ENCODE peak calls at places on chromosomes 1 and 21, in nine cellular contexts. L is fibroblast of lung, Q is A673, S is kidney, Y is heart right ventricle, P is A549, W is pancreas, O is astrocyte of the cerebellum, K is keratinocyte. H is an unnamed sample.

GRCh38 chr1:161987872-161988271 is 35.8 kb downstream of the OLFML2B start:
- DNase-seq in Y (no peak), O (no peak), P (no peak), L (no peak), K (no peak), Q (no peak), S (no peak), W (no peak), H (no peak)

GRCh38 chr1:32716312-32717126 is 13.9 kb upstream of the SYNC start:
- DNase-seq in P (peak; percentile 65), K (peak; percentile 78), Y (peak; percentile 57), O (no peak), L (no peak), Q (peak; percentile 58), S (peak; percentile 97), W (peak; percentile 99), H (no peak)

GRCh38 chr1:236392182-236392581 is 1.9 kb upstream of the EDARADD start:
- DNase-seq in L (no peak), K (no peak), Y (no peak), Q (no peak), P (no peak), O (no peak), W (no peak), S (no peak), H (no peak)

GRCh38 chr1:53541761-53542550 is 82.8 kb downstream of the DMRTB1 start:
- DNase-seq in W (no peak), O (peak; percentile 47), Q (no peak), S (peak; percentile 91), K (no peak), L (peak; percentile 91), P (peak; percentile 76), Y (peak; percentile 1), H (peak; percentile 61)

GRCh38 chr1:158396646-158397045 is 2.6 kb downstream of the OR10T2 start:
- DNase-seq in S (no peak), Y (no peak), P (no peak), Q (no peak), O (no peak), K (no peak), L (no peak), W (no peak), H (no peak)

GRCh38 chr1:31101147-31101502 is 35.6 kb upstream of the PUM1 start:
- DNase-seq in K (no peak), Q (no peak), S (no peak), P (no peak), O (peak; percentile 76), L (peak; percentile 82), Y (no peak), W (no peak), H (peak; percentile 80)

GRCh38 chr1:39086386-39087108 is 60.4 kb downstream of the NDUFS5 start:
- DNase-seq in O (no peak), S (no peak), K (no peak), P (no peak), Y (no peak), L (peak; percentile 64), W (no peak), Q (peak; percentile 54), H (no peak)

GRCh38 chr1:11335417-11336070 is 62.5 kb downstream of the UBIAD1 start:
- DNase-seq in P (no peak), Q (no peak), Y (no peak), W (no peak), O (no peak), L (no peak), S (no peak), K (no peak), H (no peak)

GRCh38 chr1:212566522-212567479 is 41.8 kb upstream of the ATF3 start:
- DNase-seq in Q (peak; percentile 87), L (peak; percentile 83), P (peak; percentile 72), O (peak; percentile 77), S (no peak), K (no peak), Y (no peak), W (peak; percentile 54), H (peak; percentile 64)

GRCh38 chr1:60861949-60862346 is 220.4 kb upstream of the NFIA start:
- DNase-seq in L (no peak), S (no peak), K (no peak), W (no peak), Y (no peak), Q (no peak), O (no peak), P (no peak), H (no peak)

GRCh38 chr1:202599669-202600431 is 110.4 kb downstream of the SYT2 start:
- DNase-seq in O (peak; percentile 61), K (peak; percentile 53), W (no peak), Q (peak; percentile 84), L (peak; percentile 78), P (peak; percentile 82), Y (peak; percentile 57), S (peak; percentile 87), H (peak; percentile 89)

GRCh38 chr1:165075725-165076370 is 280.7 kb downstream of the LMX1A start:
- DNase-seq in S (no peak), P (peak; percentile 24), K (no peak), Y (no peak), W (no peak), Q (peak; percentile 74), O (no peak), L (peak; percentile 10), H (peak; percentile 39)

GRCh38 chr21:35212393-35213127 is 163.5 kb upstream of the RUNX1 start:
- DNase-seq in Q (no peak), O (no peak), S (no peak), P (no peak), Y (no peak), W (no peak), K (no peak), L (peak; percentile 86), H (peak; percentile 71)

GRCh38 chr1:237763137-237763536 is 127.6 kb downstream of the ZP4 start:
- DNase-seq in Y (no peak), O (no peak), K (no peak), P (no peak), Q (no peak), L (no peak), W (no peak), S (no peak), H (no peak)

GRCh38 chr1:235095938-235096562 is 32.6 kb downstream of the TOMM20 start:
- DNase-seq in S (no peak), W (no peak), O (no peak), Q (no peak), P (no peak), K (no peak), L (no peak), Y (no peak), H (no peak)

GRCh38 chr1:185439727-185440415 is 122.8 kb upstream of the IVNS1ABP start:
- DNase-seq in L (peak; percentile 81), O (no peak), W (no peak), P (peak; percentile 35), Q (peak; percentile 14), S (no peak), K (peak; percentile 71), Y (no peak), H (peak; percentile 84)

GRCh38 chr1:230643887-230644286 is 1.6 kb downstream of the COG2 start:
- DNase-seq in O (no peak), L (peak; percentile 55), Q (no peak), S (no peak), K (no peak), P (peak; percentile 7), W (no peak), Y (no peak), H (peak; percentile 53)

GRCh38 chr1:151756291-151756690 is 7.0 kb downstream of the MRPL9 start:
- DNase-seq in L (peak; percentile 31), Y (no peak), W (no peak), K (no peak), O (no peak), P (no peak), Q (no peak), S (no peak), H (peak; percentile 55)

GRCh38 chr1:224113005-224113404 is 906 bp upstream of the FBXO28 start:
- DNase-seq in P (no peak), L (no peak), W (no peak), Q (no peak), K (no peak), O (no peak), Y (no peak), S (no peak), H (no peak)
- H3K4me3 ChIP-seq in P (no peak overlapping the region), L (no peak overlapping the region), W (no peak overlapping the region), Q (no peak overlapping the region), K (no peak overlapping the region), O (no peak overlapping the region), Y (no peak overlapping the region), S (no peak overlapping the region), H (no peak overlapping the region)

GRCh38 chr1:200351826-200352549 is 57.8 kb downstream of the ZNF281 start:
- DNase-seq in K (no peak), P (no peak), S (no peak), Y (no peak), Q (no peak), O (peak; percentile 93), W (no peak), L (peak; percentile 99), H (peak; percentile 96)
- TF ChIP-seq CTCF in K (no peak), P (no peak), S (no peak), Y (no peak), Q (no peak), O (peak; percentile 19), W (no peak), L (no peak), H (peak; percentile 16)

DNA sequence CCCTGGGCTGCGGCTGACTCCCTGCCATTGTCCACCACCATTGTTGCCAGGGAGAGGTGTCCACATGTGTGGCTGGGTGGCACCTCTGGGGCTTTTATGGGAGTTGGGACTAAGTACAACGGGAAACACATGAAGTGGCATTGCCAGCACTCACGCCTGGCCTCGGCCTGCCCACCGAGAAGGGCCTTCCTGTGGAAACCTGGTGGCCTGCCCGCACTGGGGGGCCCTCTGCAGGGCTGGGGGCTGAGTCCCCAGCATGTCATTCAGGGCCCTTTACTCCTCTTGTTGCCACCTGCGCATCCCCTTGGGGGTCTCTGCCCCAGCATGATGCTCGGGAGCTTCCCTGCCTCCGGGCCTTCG is 35.5 kb upstream of the RUNX3 start:
- DNase-seq in O (no peak), K (no peak), L (no peak), S (no peak), W (no peak), Y (no peak), P (no peak), Q (no peak), H (no peak)
- H3K4me3 ChIP-seq in O (no peak overlapping the region), K (no peak overlapping the region), L (no peak overlapping the region), S (no peak overlapping the region), W (no peak overlapping the region), Y (no peak overlapping the region), P (no peak overlapping the region), Q (no peak overlapping the region), H (no peak overlapping the region)

GRCh38 chr21:36657999-36658398 is 40.9 kb upstream of the SIM2 start:
- DNase-seq in L (no peak), Y (no peak), O (no peak), P (no peak), W (no peak), Q (no peak), K (no peak), S (no peak), H (no peak)

GRCh38 chr21:36663033-36663855 is 35.7 kb upstream of the SIM2 start:
- DNase-seq in S (no peak), L (no peak), Q (peak; percentile 63), Y (no peak), W (no peak), P (no peak), O (no peak), K (no peak), H (no peak)

GRCh38 chr21:36664678-36665022 is 34.3 kb upstream of the SIM2 start:
- DNase-seq in O (no peak), W (no peak), Q (no peak), K (no peak), Y (peak; percentile 30), L (no peak), P (no peak), S (no peak), H (no peak)

GRCh38 chr21:36658926-36659325 is 40.0 kb upstream of the SIM2 start:
- DNase-seq in L (no peak), W (no peak), Y (no peak), Q (no peak), K (no peak), P (no peak), O (no peak), S (no peak), H (no peak)

GRCh38 chr21:36661511-36662309 is 37.2 kb upstream of the SIM2 start:
- DNase-seq in Y (no peak), W (no peak), Q (peak; percentile 55), K (no peak), L (peak; percentile 19), O (peak; percentile 23), S (no peak), P (peak; percentile 19), H (peak; percentile 44)
- TF ChIP-seq CTCF in Y (peak; percentile 52), W (peak; percentile 13), Q (peak; percentile 61), K (peak; percentile 22), L (peak; percentile 54), O (peak; percentile 61), S (no peak), P (peak; percentile 47), H (peak; percentile 59)

H was measured in cardiac fibroblast.